ENCODE peak calls at places on chromosomes 7 and 10, in seven cellular contexts. W, B, U, P, F, L and I are unnamed samples.

GRCh38 chr10:60135020-60135419 is 228.7 kb upstream of the CCDC6 start:
- DNase-seq in W (no peak), B (no peak), U (no peak), P (no peak), F (no peak), L (no peak), I (no peak)

GRCh38 chr10:75400769-75401568 is 595 bp downstream of the ZNF503 start:
- DNase-seq in W (no peak), B (peak), U (peak), P (no peak), F (no peak), L (no peak), I (peak)

GRCh38 chr7:117248810-117249209 is 74.0 kb downstream of the WNT2 start:
- DNase-seq in W (no peak), B (peak), U (no peak), P (no peak), F (no peak), L (no peak), I (no peak)

GRCh38 chr10:119370972-119371703 is 163.8 kb downstream of the GRK5 start:
- DNase-seq in W (no peak), B (peak), U (no peak), P (no peak), F (no peak), L (no peak), I (no peak)

GRCh38 chr7:151684408-151685175 is 164.9 kb upstream of the RHEB start:
- DNase-seq in W (no peak), B (peak), U (peak), P (no peak), F (no peak), L (no peak), I (no peak)

GRCh38 chr10:86651631-86652331 is 2.6 kb upstream of the OPN4 start:
- DNase-seq in W (no peak), B (no peak), U (no peak), P (no peak), F (no peak), L (no peak), I (peak)

GRCh38 chr7:154177584-154177983 is 125.4 kb downstream of the DPP6 start:
- DNase-seq in W (no peak), B (no peak), U (no peak), P (no peak), F (no peak), L (no peak), I (no peak)

GRCh38 chr7:112238852-112239610 is 32.5 kb downstream of the ZNF277 start:
- DNase-seq in W (no peak), B (peak), U (peak), P (peak), F (no peak), L (no peak), I (no peak)

GRCh38 chr10:111707066-111707465 is 476.5 kb downstream of the GPAM start:
- DNase-seq in W (no peak), B (no peak), U (no peak), P (no peak), F (no peak), L (no peak), I (no peak)

GRCh38 chr7:47439181-47439667 is 142.7 kb downstream of the TNS3 start:
- DNase-seq in W (no peak), B (no peak), U (no peak), P (no peak), F (no peak), L (no peak), I (no peak)

GRCh38 chr7:105675873-105676484 is 94.7 kb upstream of the EFCAB10 start:
- DNase-seq in W (no peak), B (no peak), U (no peak), P (no peak), F (no peak), L (peak), I (no peak)

GRCh38 chr10:109588259-109588658 is 335.1 kb downstream of the XPNPEP1 start:
- DNase-seq in W (no peak), B (no peak), U (no peak), P (no peak), F (no peak), L (no peak), I (no peak)

GRCh38 chr10:60083039-60083344 is 176.6 kb upstream of the CCDC6 start:
- DNase-seq in W (no peak), B (no peak), U (no peak), P (no peak), F (no peak), L (no peak), I (no peak)

GRCh38 chr7:99004781-99005500 is 126.6 kb downstream of the TRRAP start:
- DNase-seq in W (no peak), B (no peak), U (no peak), P (no peak), F (no peak), L (no peak), I (no peak)

GRCh38 chr10:119104653-119105024 is 726 bp downstream of the DENND10 start:
- DNase-seq in W (no peak), B (no peak), U (peak), P (no peak), F (peak), L (no peak), I (peak)

GRCh38 chr10:133115453-133115842 is 27.7 kb downstream of the ADGRA1 start:
- DNase-seq in W (no peak), B (no peak), U (no peak), P (no peak), F (no peak), L (no peak), I (no peak)

GRCh38 chr7:158543840-158544239 is 43.8 kb downstream of the PTPRN2 start:
- DNase-seq in W (no peak), B (no peak), U (no peak), P (no peak), F (no peak), L (no peak), I (no peak)

GRCh38 chr7:27994639-27995038 is 186.0 kb downstream of the JAZF1 start:
- DNase-seq in W (no peak), B (peak), U (peak), P (no peak), F (no peak), L (no peak), I (no peak)

GRCh38 chr10:62153191-62153590 is 115.5 kb downstream of the RTKN2 start:
- DNase-seq in W (no peak), B (peak), U (peak), P (no peak), F (no peak), L (no peak), I (no peak)

GRCh38 chr7:117716707-117717294 is 156.4 kb downstream of the CTTNBP2 start:
- DNase-seq in W (peak), B (no peak), U (no peak), P (no peak), F (no peak), L (no peak), I (no peak)

GRCh38 chr10:30980951-30981616 is 50.6 kb downstream of the ZNF438 start:
- DNase-seq in W (no peak), B (peak), U (peak), P (peak), F (no peak), L (no peak), I (peak)

GRCh38 chr10:27319752-27320561 is 79.4 kb upstream of the ACBD5 start:
- DNase-seq in W (peak), B (peak), U (no peak), P (no peak), F (no peak), L (no peak), I (no peak)

GRCh38 chr7:20260219-20260618 is 43.0 kb upstream of the MACC1 start:
- DNase-seq in W (no peak), B (peak), U (peak), P (no peak), F (no peak), L (no peak), I (no peak)

GRCh38 chr7:35685781-35686180 is 9.2 kb downstream of the HERPUD2 start:
- DNase-seq in W (no peak), B (no peak), U (peak), P (no peak), F (no peak), L (no peak), I (no peak)

GRCh38 chr7:131364767-131365344 is 37.2 kb downstream of the MKLN1 start:
- DNase-seq in W (no peak), B (no peak), U (no peak), P (no peak), F (no peak), L (no peak), I (no peak)

GRCh38 chr10:12214763-12215218 is 18.8 kb downstream of the CDC123 start:
- DNase-seq in W (no peak), B (peak), U (peak), P (no peak), F (peak), L (peak), I (no peak)

GRCh38 chr7:26397786-26398435 is 106.2 kb downstream of the SNX10 start:
- DNase-seq in W (no peak), B (no peak), U (peak), P (no peak), F (peak), L (no peak), I (peak)

GRCh38 chr10:43120116-43120947 is 17.9 kb upstream of the CSGALNACT2 start:
- DNase-seq in W (no peak), B (no peak), U (no peak), P (no peak), F (no peak), L (no peak), I (no peak)

GRCh38 chr7:2403718-2404648 is 572 bp downstream of the CHST12 start:
- DNase-seq in W (no peak), B (peak), U (peak), P (no peak), F (peak), L (peak), I (peak)

GRCh38 chr10:92274071-92274470 is 16.8 kb downstream of the CPEB3 start:
- DNase-seq in W (no peak), B (no peak), U (peak), P (no peak), F (no peak), L (no peak), I (no peak)

GRCh38 chr7:108452707-108453106 is 3.5 kb downstream of the NRCAM start:
- DNase-seq in W (no peak), B (peak), U (peak), P (no peak), F (peak), L (peak), I (no peak)

GRCh38 chr10:88828310-88828709 is 23.3 kb downstream of the ANKRD22 start:
- DNase-seq in W (no peak), B (peak), U (no peak), P (no peak), F (no peak), L (no peak), I (no peak)

GRCh38 chr7:137337902-137338301 is 5.6 kb downstream of the PTN start:
- DNase-seq in W (no peak), B (no peak), U (no peak), P (no peak), F (peak), L (no peak), I (no peak)